ENCODE peak calls at places on chromosome 15, in six cellular contexts. One of them, this sample, is unnamed.

GRCh38 chr15:56805466-56806146 is 72.3 kb upstream of the ZNF280D start:
- DNase-seq in stimulated activated CD4-positive, alpha-beta T cell treated with anti-CD3 and anti-CD28 coated beads, Interleukin-2, amount 100 ng/mL, for 48 hours: no peak
- DNase-seq in activated CD4-positive, CD25-positive, alpha-beta regulatory T cell: no peak
- DNase-seq in upper lobe of right lung: no peak
- DNase-seq in psoas muscle: no peak
- DNase-seq in WTC11: no peak
- DNase-seq in this sample: peak

GRCh38 chr15:92663250-92663951 is 7.8 kb upstream of the FAM174B start:
- DNase-seq in stimulated activated CD4-positive, alpha-beta T cell treated with anti-CD3 and anti-CD28 coated beads, Interleukin-2, amount 100 ng/mL, for 48 hours: peak
- DNase-seq in activated CD4-positive, CD25-positive, alpha-beta regulatory T cell: no peak
- DNase-seq in upper lobe of right lung: no peak
- DNase-seq in psoas muscle: no peak
- DNase-seq in WTC11: no peak
- DNase-seq in this sample: no peak

GRCh38 chr15:66290007-66290406 is 3.4 kb upstream of the DIS3L start:
- DNase-seq in stimulated activated CD4-positive, alpha-beta T cell treated with anti-CD3 and anti-CD28 coated beads, Interleukin-2, amount 100 ng/mL, for 48 hours: no peak
- DNase-seq in activated CD4-positive, CD25-positive, alpha-beta regulatory T cell: no peak
- DNase-seq in upper lobe of right lung: no peak
- DNase-seq in psoas muscle: no peak
- DNase-seq in WTC11: no peak
- DNase-seq in this sample: no peak

GRCh38 chr15:67361100-67361499 is 106.5 kb downstream of the IQCH start:
- DNase-seq in stimulated activated CD4-positive, alpha-beta T cell treated with anti-CD3 and anti-CD28 coated beads, Interleukin-2, amount 100 ng/mL, for 48 hours: no peak
- DNase-seq in activated CD4-positive, CD25-positive, alpha-beta regulatory T cell: no peak
- DNase-seq in upper lobe of right lung: no peak
- DNase-seq in psoas muscle: no peak
- DNase-seq in WTC11: no peak
- DNase-seq in this sample: no peak

GRCh38 chr15:72758195-72758594 is 25.4 kb downstream of the ADPGK start:
- DNase-seq in stimulated activated CD4-positive, alpha-beta T cell treated with anti-CD3 and anti-CD28 coated beads, Interleukin-2, amount 100 ng/mL, for 48 hours: no peak
- DNase-seq in activated CD4-positive, CD25-positive, alpha-beta regulatory T cell: no peak
- DNase-seq in upper lobe of right lung: no peak
- DNase-seq in psoas muscle: no peak
- DNase-seq in WTC11: no peak
- DNase-seq in this sample: no peak

GRCh38 chr15:28123408-28124023 is 24.4 kb upstream of the OCA2 start:
- DNase-seq in stimulated activated CD4-positive, alpha-beta T cell treated with anti-CD3 and anti-CD28 coated beads, Interleukin-2, amount 100 ng/mL, for 48 hours: peak
- DNase-seq in activated CD4-positive, CD25-positive, alpha-beta regulatory T cell: no peak
- DNase-seq in upper lobe of right lung: peak
- DNase-seq in psoas muscle: peak
- DNase-seq in WTC11: peak
- DNase-seq in this sample: peak

GRCh38 chr15:70826634-70827033 is 27.3 kb downstream of the LARP6 start:
- DNase-seq in stimulated activated CD4-positive, alpha-beta T cell treated with anti-CD3 and anti-CD28 coated beads, Interleukin-2, amount 100 ng/mL, for 48 hours: no peak
- DNase-seq in activated CD4-positive, CD25-positive, alpha-beta regulatory T cell: no peak
- DNase-seq in upper lobe of right lung: no peak
- DNase-seq in psoas muscle: peak
- DNase-seq in WTC11: no peak
- DNase-seq in this sample: peak

GRCh38 chr15:85899927-85900326 is 105.2 kb upstream of the KLHL25 start:
- DNase-seq in stimulated activated CD4-positive, alpha-beta T cell treated with anti-CD3 and anti-CD28 coated beads, Interleukin-2, amount 100 ng/mL, for 48 hours: no peak
- DNase-seq in activated CD4-positive, CD25-positive, alpha-beta regulatory T cell: no peak
- DNase-seq in upper lobe of right lung: no peak
- DNase-seq in psoas muscle: no peak
- DNase-seq in WTC11: no peak
- DNase-seq in this sample: no peak

GRCh38 chr15:23437673-23438072 is 9.4 kb downstream of the GOLGA6L2 start:
- DNase-seq in stimulated activated CD4-positive, alpha-beta T cell treated with anti-CD3 and anti-CD28 coated beads, Interleukin-2, amount 100 ng/mL, for 48 hours: no peak
- DNase-seq in activated CD4-positive, CD25-positive, alpha-beta regulatory T cell: no peak
- DNase-seq in upper lobe of right lung: no peak
- DNase-seq in psoas muscle: no peak
- DNase-seq in WTC11: no peak
- DNase-seq in this sample: no peak

GRCh38 chr15:89409184-89409992 is 74.8 kb upstream of the POLG start:
- DNase-seq in stimulated activated CD4-positive, alpha-beta T cell treated with anti-CD3 and anti-CD28 coated beads, Interleukin-2, amount 100 ng/mL, for 48 hours: no peak
- DNase-seq in activated CD4-positive, CD25-positive, alpha-beta regulatory T cell: no peak
- DNase-seq in upper lobe of right lung: no peak
- DNase-seq in psoas muscle: no peak
- DNase-seq in WTC11: peak
- DNase-seq in this sample: no peak

GRCh38 chr15:80403712-80404056 is 498 bp upstream of the ARNT2 start:
- DNase-seq in stimulated activated CD4-positive, alpha-beta T cell treated with anti-CD3 and anti-CD28 coated beads, Interleukin-2, amount 100 ng/mL, for 48 hours: no peak
- DNase-seq in activated CD4-positive, CD25-positive, alpha-beta regulatory T cell: no peak
- DNase-seq in upper lobe of right lung: peak
- DNase-seq in psoas muscle: no peak
- DNase-seq in WTC11: peak
- DNase-seq in this sample: no peak

GRCh38 chr15:23038741-23039150 is 623 bp downstream of the TUBGCP5 start:
- DNase-seq in stimulated activated CD4-positive, alpha-beta T cell treated with anti-CD3 and anti-CD28 coated beads, Interleukin-2, amount 100 ng/mL, for 48 hours: no peak
- DNase-seq in activated CD4-positive, CD25-positive, alpha-beta regulatory T cell: no peak
- DNase-seq in upper lobe of right lung: no peak
- DNase-seq in psoas muscle: no peak
- DNase-seq in WTC11: no peak
- DNase-seq in this sample: peak

GRCh38 chr15:31254431-31255175 is 72.0 kb upstream of the KLF13 start:
- DNase-seq in stimulated activated CD4-positive, alpha-beta T cell treated with anti-CD3 and anti-CD28 coated beads, Interleukin-2, amount 100 ng/mL, for 48 hours: no peak
- DNase-seq in activated CD4-positive, CD25-positive, alpha-beta regulatory T cell: no peak
- DNase-seq in upper lobe of right lung: peak
- DNase-seq in psoas muscle: no peak
- DNase-seq in WTC11: no peak
- DNase-seq in this sample: peak

GRCh38 chr15:46709461-46709860 is 1007.8 kb upstream of the SEMA6D start:
- DNase-seq in stimulated activated CD4-positive, alpha-beta T cell treated with anti-CD3 and anti-CD28 coated beads, Interleukin-2, amount 100 ng/mL, for 48 hours: no peak
- DNase-seq in activated CD4-positive, CD25-positive, alpha-beta regulatory T cell: no peak
- DNase-seq in upper lobe of right lung: no peak
- DNase-seq in psoas muscle: no peak
- DNase-seq in WTC11: no peak
- DNase-seq in this sample: no peak

GRCh38 chr15:89770041-89770440 is 6.1 kb upstream of the MESP2 start:
- DNase-seq in stimulated activated CD4-positive, alpha-beta T cell treated with anti-CD3 and anti-CD28 coated beads, Interleukin-2, amount 100 ng/mL, for 48 hours: no peak
- DNase-seq in activated CD4-positive, CD25-positive, alpha-beta regulatory T cell: no peak
- DNase-seq in upper lobe of right lung: no peak
- DNase-seq in psoas muscle: no peak
- DNase-seq in WTC11: no peak
- DNase-seq in this sample: no peak

GRCh38 chr15:33293619-33294309 is 17.0 kb upstream of the RYR3 start:
- DNase-seq in stimulated activated CD4-positive, alpha-beta T cell treated with anti-CD3 and anti-CD28 coated beads, Interleukin-2, amount 100 ng/mL, for 48 hours: no peak
- DNase-seq in activated CD4-positive, CD25-positive, alpha-beta regulatory T cell: no peak
- DNase-seq in upper lobe of right lung: no peak
- DNase-seq in psoas muscle: no peak
- DNase-seq in WTC11: no peak
- DNase-seq in this sample: no peak

GRCh38 chr15:37252530-37252929 is 152.2 kb upstream of the MEIS2 start:
- DNase-seq in stimulated activated CD4-positive, alpha-beta T cell treated with anti-CD3 and anti-CD28 coated beads, Interleukin-2, amount 100 ng/mL, for 48 hours: no peak
- DNase-seq in activated CD4-positive, CD25-positive, alpha-beta regulatory T cell: no peak
- DNase-seq in upper lobe of right lung: no peak
- DNase-seq in psoas muscle: no peak
- DNase-seq in WTC11: no peak
- DNase-seq in this sample: no peak

GRCh38 chr15:40878785-40879184 is 4.8 kb upstream of the RHOV start:
- DNase-seq in stimulated activated CD4-positive, alpha-beta T cell treated with anti-CD3 and anti-CD28 coated beads, Interleukin-2, amount 100 ng/mL, for 48 hours: no peak
- DNase-seq in activated CD4-positive, CD25-positive, alpha-beta regulatory T cell: no peak
- DNase-seq in upper lobe of right lung: no peak
- DNase-seq in psoas muscle: no peak
- DNase-seq in WTC11: no peak
- DNase-seq in this sample: peak

GRCh38 chr15:40894689-40895308 is 549 bp downstream of the VPS18 start:
- DNase-seq in stimulated activated CD4-positive, alpha-beta T cell treated with anti-CD3 and anti-CD28 coated beads, Interleukin-2, amount 100 ng/mL, for 48 hours: peak
- DNase-seq in activated CD4-positive, CD25-positive, alpha-beta regulatory T cell: no peak
- DNase-seq in upper lobe of right lung: peak
- DNase-seq in psoas muscle: peak
- DNase-seq in WTC11: peak
- DNase-seq in this sample: peak

GRCh38 chr15:26864664-26865191 is 2.1 kb upstream of the GABRA5 start:
- DNase-seq in stimulated activated CD4-positive, alpha-beta T cell treated with anti-CD3 and anti-CD28 coated beads, Interleukin-2, amount 100 ng/mL, for 48 hours: no peak
- DNase-seq in activated CD4-positive, CD25-positive, alpha-beta regulatory T cell: no peak
- DNase-seq in upper lobe of right lung: no peak
- DNase-seq in psoas muscle: no peak
- DNase-seq in WTC11: peak
- DNase-seq in this sample: no peak

GRCh38 chr15:73821181-73821580 is 52.2 kb upstream of the TBC1D21 start:
- DNase-seq in stimulated activated CD4-positive, alpha-beta T cell treated with anti-CD3 and anti-CD28 coated beads, Interleukin-2, amount 100 ng/mL, for 48 hours: no peak
- DNase-seq in activated CD4-positive, CD25-positive, alpha-beta regulatory T cell: no peak
- DNase-seq in upper lobe of right lung: no peak
- DNase-seq in psoas muscle: no peak
- DNase-seq in WTC11: no peak
- DNase-seq in this sample: no peak

GRCh38 chr15:77034620-77035467 is 36.1 kb downstream of the TSPAN3 start:
- DNase-seq in stimulated activated CD4-positive, alpha-beta T cell treated with anti-CD3 and anti-CD28 coated beads, Interleukin-2, amount 100 ng/mL, for 48 hours: peak
- DNase-seq in activated CD4-positive, CD25-positive, alpha-beta regulatory T cell: no peak
- DNase-seq in upper lobe of right lung: peak
- DNase-seq in psoas muscle: peak
- DNase-seq in WTC11: peak
- DNase-seq in this sample: peak

GRCh38 chr15:75215107-75216004 is 13.7 kb downstream of the C15orf39 start:
- DNase-seq in stimulated activated CD4-positive, alpha-beta T cell treated with anti-CD3 and anti-CD28 coated beads, Interleukin-2, amount 100 ng/mL, for 48 hours: no peak
- DNase-seq in activated CD4-positive, CD25-positive, alpha-beta regulatory T cell: no peak
- DNase-seq in upper lobe of right lung: no peak
- DNase-seq in psoas muscle: no peak
- DNase-seq in WTC11: no peak
- DNase-seq in this sample: no peak

GRCh38 chr15:70670680-70671079 is 92.7 kb downstream of the UACA start:
- DNase-seq in stimulated activated CD4-positive, alpha-beta T cell treated with anti-CD3 and anti-CD28 coated beads, Interleukin-2, amount 100 ng/mL, for 48 hours: no peak
- DNase-seq in activated CD4-positive, CD25-positive, alpha-beta regulatory T cell: no peak
- DNase-seq in upper lobe of right lung: no peak
- DNase-seq in psoas muscle: no peak
- DNase-seq in WTC11: no peak
- DNase-seq in this sample: no peak

This sample was measured in RWPE2.